ENCODE peak calls at places on chromosomes 11 and 22, in nine cellular contexts. One of them, this sample, is unnamed. For H3K4me1, the result is how much of the 10 kb centered on the place peaks cover.

GRCh38 chr22:46147471-46148267 is 2.7 kb upstream of the PPARA start:
- DNase-seq in astrocyte: no peak
- DNase-seq in H9: peak
- DNase-seq in spleen: no peak
- DNase-seq in Panc1: no peak
- DNase-seq in mesendoderm: no peak
- DNase-seq in trophoblast cell: no peak
- DNase-seq in CD8-positive, alpha-beta memory T cell: no peak
- DNase-seq in CD8-positive, alpha-beta T cell: no peak
- DNase-seq in this sample: no peak

GRCh38 chr22:27512283-27512761 is 289.2 kb downstream of the MN1 start:
- DNase-seq in astrocyte: peak
- DNase-seq in H9: no peak
- DNase-seq in spleen: no peak
- DNase-seq in Panc1: no peak
- DNase-seq in mesendoderm: no peak
- DNase-seq in trophoblast cell: peak
- DNase-seq in CD8-positive, alpha-beta memory T cell: no peak
- DNase-seq in CD8-positive, alpha-beta T cell: no peak
- DNase-seq in this sample: peak

GRCh38 chr11:100709233-100709999 is 22.3 kb downstream of the ARHGAP42 start:
- DNase-seq in astrocyte: peak
- DNase-seq in H9: no peak
- DNase-seq in spleen: no peak
- DNase-seq in Panc1: no peak
- DNase-seq in mesendoderm: no peak
- DNase-seq in trophoblast cell: no peak
- DNase-seq in CD8-positive, alpha-beta memory T cell: no peak
- DNase-seq in CD8-positive, alpha-beta T cell: no peak
- DNase-seq in this sample: no peak

GRCh38 chr11:19345848-19346681 is 105.3 kb upstream of the E2F8 start:
- DNase-seq in astrocyte: no peak
- DNase-seq in H9: no peak
- DNase-seq in spleen: peak
- DNase-seq in Panc1: no peak
- DNase-seq in mesendoderm: peak
- DNase-seq in trophoblast cell: no peak
- DNase-seq in CD8-positive, alpha-beta memory T cell: no peak
- DNase-seq in CD8-positive, alpha-beta T cell: no peak
- DNase-seq in this sample: no peak

GRCh38 chr11:117545706-117546105 is 218.1 kb downstream of the CEP164 start:
- DNase-seq in astrocyte: no peak
- DNase-seq in H9: no peak
- DNase-seq in spleen: no peak
- DNase-seq in Panc1: no peak
- DNase-seq in mesendoderm: no peak
- DNase-seq in trophoblast cell: no peak
- DNase-seq in CD8-positive, alpha-beta memory T cell: no peak
- DNase-seq in CD8-positive, alpha-beta T cell: no peak
- DNase-seq in this sample: no peak

GRCh38 chr11:94326947-94327346 is 22.6 kb downstream of the IZUMO1R start:
- DNase-seq in astrocyte: no peak
- DNase-seq in H9: no peak
- DNase-seq in spleen: no peak
- DNase-seq in Panc1: no peak
- DNase-seq in mesendoderm: no peak
- DNase-seq in trophoblast cell: no peak
- DNase-seq in CD8-positive, alpha-beta memory T cell: no peak
- DNase-seq in CD8-positive, alpha-beta T cell: no peak
- DNase-seq in this sample: no peak

GRCh38 chr11:59291228-59291627 is 67.5 kb upstream of the OR5AN1 start:
- DNase-seq in astrocyte: no peak
- DNase-seq in H9: no peak
- DNase-seq in spleen: no peak
- DNase-seq in Panc1: no peak
- DNase-seq in mesendoderm: no peak
- DNase-seq in trophoblast cell: no peak
- DNase-seq in CD8-positive, alpha-beta memory T cell: no peak
- DNase-seq in CD8-positive, alpha-beta T cell: no peak
- DNase-seq in this sample: no peak

GRCh38 chr11:63518548-63518947 is 12.7 kb downstream of the LGALS12 start:
- DNase-seq in astrocyte: peak
- DNase-seq in H9: no peak
- DNase-seq in spleen: no peak
- DNase-seq in Panc1: no peak
- DNase-seq in mesendoderm: no peak
- DNase-seq in trophoblast cell: no peak
- DNase-seq in CD8-positive, alpha-beta memory T cell: no peak
- DNase-seq in CD8-positive, alpha-beta T cell: no peak
- DNase-seq in this sample: no peak

GRCh38 chr11:111225871-111226270 is 19.7 kb upstream of the POU2AF2 start:
- DNase-seq in astrocyte: no peak
- DNase-seq in H9: no peak
- DNase-seq in spleen: no peak
- DNase-seq in Panc1: no peak
- DNase-seq in mesendoderm: no peak
- DNase-seq in trophoblast cell: no peak
- DNase-seq in CD8-positive, alpha-beta memory T cell: no peak
- DNase-seq in CD8-positive, alpha-beta T cell: no peak
- DNase-seq in this sample: no peak

GRCh38 chr22:37230673-37231405 is 13.2 kb downstream of the RAC2 start:
- DNase-seq in astrocyte: no peak
- DNase-seq in H9: no peak
- DNase-seq in spleen: peak
- DNase-seq in Panc1: no peak
- DNase-seq in mesendoderm: no peak
- DNase-seq in trophoblast cell: no peak
- DNase-seq in CD8-positive, alpha-beta memory T cell: peak
- DNase-seq in CD8-positive, alpha-beta T cell: no peak
- DNase-seq in this sample: no peak

GRCh38 chr22:35540600-35541253 is at the start of gene RASD2:
- DNase-seq in astrocyte: no peak
- DNase-seq in H9: peak
- DNase-seq in spleen: no peak
- DNase-seq in Panc1: no peak
- DNase-seq in mesendoderm: peak
- DNase-seq in trophoblast cell: no peak
- DNase-seq in CD8-positive, alpha-beta memory T cell: no peak
- DNase-seq in CD8-positive, alpha-beta T cell: no peak
- DNase-seq in this sample: no peak

GRCh38 chr11:33445761-33446161 is 188.6 kb downstream of the HIPK3 start:
- DNase-seq in astrocyte: peak
- DNase-seq in H9: no peak
- DNase-seq in spleen: no peak
- DNase-seq in Panc1: no peak
- DNase-seq in mesendoderm: no peak
- DNase-seq in trophoblast cell: peak
- DNase-seq in CD8-positive, alpha-beta memory T cell: no peak
- DNase-seq in CD8-positive, alpha-beta T cell: no peak
- DNase-seq in this sample: no peak

GRCh38 chr22:18954333-18954732 is 18.2 kb upstream of the PRODH start:
- DNase-seq in astrocyte: no peak
- DNase-seq in H9: peak
- DNase-seq in spleen: peak
- DNase-seq in Panc1: peak
- DNase-seq in mesendoderm: peak
- DNase-seq in trophoblast cell: peak
- DNase-seq in CD8-positive, alpha-beta memory T cell: peak
- DNase-seq in CD8-positive, alpha-beta T cell: peak
- DNase-seq in this sample: peak

GRCh38 chr11:40421187-40421586 is 1038.3 kb downstream of the LRRC4C start:
- DNase-seq in astrocyte: no peak
- DNase-seq in H9: no peak
- DNase-seq in spleen: no peak
- DNase-seq in Panc1: no peak
- DNase-seq in mesendoderm: no peak
- DNase-seq in trophoblast cell: no peak
- DNase-seq in CD8-positive, alpha-beta memory T cell: no peak
- DNase-seq in CD8-positive, alpha-beta T cell: no peak
- DNase-seq in this sample: no peak

GRCh38 chr11:68429661-68430060 is 30.9 kb upstream of the PPP6R3 start:
- DNase-seq in astrocyte: no peak
- DNase-seq in H9: no peak
- DNase-seq in spleen: no peak
- DNase-seq in Panc1: no peak
- DNase-seq in mesendoderm: no peak
- DNase-seq in trophoblast cell: no peak
- DNase-seq in CD8-positive, alpha-beta memory T cell: no peak
- DNase-seq in CD8-positive, alpha-beta T cell: no peak
- DNase-seq in this sample: no peak

GRCh38 chr11:27282141-27282590 is 80.8 kb downstream of the CCDC34 start:
- DNase-seq in astrocyte: peak
- DNase-seq in H9: no peak
- DNase-seq in spleen: no peak
- DNase-seq in Panc1: no peak
- DNase-seq in mesendoderm: no peak
- DNase-seq in trophoblast cell: no peak
- DNase-seq in CD8-positive, alpha-beta memory T cell: no peak
- DNase-seq in CD8-positive, alpha-beta T cell: no peak
- DNase-seq in this sample: no peak

GRCh38 chr22:49961601-49962011 is 1.0 kb downstream of the PIM3 start:
- DNase-seq in astrocyte: peak
- DNase-seq in H9: peak
- DNase-seq in spleen: no peak
- DNase-seq in Panc1: no peak
- DNase-seq in mesendoderm: no peak
- DNase-seq in trophoblast cell: no peak
- DNase-seq in CD8-positive, alpha-beta memory T cell: no peak
- DNase-seq in CD8-positive, alpha-beta T cell: no peak
- DNase-seq in this sample: peak

GRCh38 chr11:26649884-26650283 is 72.0 kb downstream of the SLC5A12 start:
- DNase-seq in astrocyte: peak
- DNase-seq in H9: peak
- DNase-seq in spleen: no peak
- DNase-seq in Panc1: peak
- DNase-seq in mesendoderm: peak
- DNase-seq in trophoblast cell: peak
- DNase-seq in CD8-positive, alpha-beta memory T cell: no peak
- DNase-seq in CD8-positive, alpha-beta T cell: no peak
- DNase-seq in this sample: no peak

GRCh38 chr11:3147257-3147619 is 17.9 kb downstream of the OSBPL5 start:
- DNase-seq in astrocyte: no peak
- DNase-seq in H9: no peak
- DNase-seq in spleen: no peak
- DNase-seq in Panc1: no peak
- DNase-seq in mesendoderm: no peak
- DNase-seq in trophoblast cell: no peak
- DNase-seq in CD8-positive, alpha-beta memory T cell: no peak
- DNase-seq in CD8-positive, alpha-beta T cell: no peak
- DNase-seq in this sample: no peak

GRCh38 chr22:44642096-44642644 is 59.8 kb upstream of the PRR5 start:
- DNase-seq in astrocyte: no peak
- DNase-seq in H9: no peak
- DNase-seq in spleen: no peak
- DNase-seq in Panc1: no peak
- DNase-seq in mesendoderm: no peak
- DNase-seq in trophoblast cell: no peak
- DNase-seq in CD8-positive, alpha-beta memory T cell: no peak
- DNase-seq in CD8-positive, alpha-beta T cell: no peak
- DNase-seq in this sample: no peak

GRCh38 chr11:9575531-9576240 is 2.2 kb downstream of the WEE1 start:
- DNase-seq in astrocyte: peak
- DNase-seq in H9: no peak
- DNase-seq in spleen: no peak
- DNase-seq in Panc1: no peak
- DNase-seq in mesendoderm: peak
- DNase-seq in trophoblast cell: no peak
- DNase-seq in CD8-positive, alpha-beta memory T cell: no peak
- DNase-seq in CD8-positive, alpha-beta T cell: no peak
- DNase-seq in this sample: no peak
- H3K4me1 ChIP-seq in astrocyte: under half
- H3K4me1 ChIP-seq in H9: under half
- H3K4me1 ChIP-seq in spleen: under half
- H3K4me1 ChIP-seq in Panc1: under half
- H3K4me1 ChIP-seq in mesendoderm: under half
- H3K4me1 ChIP-seq in trophoblast cell: under half
- H3K4me1 ChIP-seq in CD8-positive, alpha-beta memory T cell: under half
- H3K4me1 ChIP-seq in CD8-positive, alpha-beta T cell: under half
- H3K4me1 ChIP-seq in this sample: under half

DNA sequence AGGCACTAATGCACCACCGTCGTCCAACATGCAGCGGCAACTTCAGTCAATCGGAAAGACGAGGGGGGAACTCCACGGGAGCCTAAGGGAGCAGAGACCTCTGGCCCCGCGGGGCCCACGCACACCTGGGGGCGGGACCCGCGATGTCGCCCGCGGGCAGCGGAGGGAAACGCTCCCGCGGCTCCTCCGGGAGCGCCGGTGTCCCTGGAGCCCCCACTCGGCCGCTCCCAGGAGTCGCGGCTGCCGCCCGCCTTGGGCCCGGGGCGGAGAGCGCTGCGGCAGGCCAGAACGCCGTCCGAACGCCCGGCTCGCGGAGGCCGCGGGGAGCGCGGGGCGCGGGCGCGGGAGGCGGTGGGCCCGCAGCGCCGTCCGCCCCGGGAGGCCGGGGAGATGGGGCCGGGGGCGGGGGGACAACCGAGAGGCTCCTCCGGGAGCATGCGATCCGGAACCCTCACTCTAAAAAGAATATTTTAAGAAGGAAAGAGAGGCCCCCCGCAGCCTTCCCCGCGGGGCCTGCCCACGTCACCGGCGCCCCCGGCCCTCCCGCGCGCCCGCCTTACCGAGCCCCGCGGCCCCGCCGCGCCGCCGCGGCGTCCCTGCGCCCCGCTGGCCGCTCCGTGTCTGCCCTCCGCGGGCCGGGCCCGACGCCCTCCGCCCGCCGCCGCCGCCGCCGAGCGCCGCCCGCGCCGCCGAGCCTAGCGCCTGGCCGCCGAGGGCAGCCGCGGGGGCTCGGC is 86.6 kb upstream of the ARHGAP32 start:
- DNase-seq in astrocyte: no peak
- DNase-seq in H9: no peak
- DNase-seq in spleen: peak
- DNase-seq in Panc1: no peak
- DNase-seq in mesendoderm: no peak
- DNase-seq in trophoblast cell: peak
- DNase-seq in CD8-positive, alpha-beta memory T cell: peak
- DNase-seq in CD8-positive, alpha-beta T cell: no peak
- DNase-seq in this sample: no peak
- H3K4me1 ChIP-seq in astrocyte: under half
- H3K4me1 ChIP-seq in H9: under half
- H3K4me1 ChIP-seq in spleen: under half
- H3K4me1 ChIP-seq in Panc1: half or more
- H3K4me1 ChIP-seq in mesendoderm: under half
- H3K4me1 ChIP-seq in trophoblast cell: under half
- H3K4me1 ChIP-seq in CD8-positive, alpha-beta memory T cell: under half
- H3K4me1 ChIP-seq in CD8-positive, alpha-beta T cell: under half
- H3K4me1 ChIP-seq in this sample: under half

GRCh38 chr11:46337626-46338345 is 9.5 kb upstream of the DGKZ start:
- DNase-seq in astrocyte: no peak
- DNase-seq in H9: no peak
- DNase-seq in spleen: no peak
- DNase-seq in Panc1: no peak
- DNase-seq in mesendoderm: no peak
- DNase-seq in trophoblast cell: no peak
- DNase-seq in CD8-positive, alpha-beta memory T cell: no peak
- DNase-seq in CD8-positive, alpha-beta T cell: no peak
- DNase-seq in this sample: no peak
- H3K4me1 ChIP-seq in astrocyte: under half
- H3K4me1 ChIP-seq in H9: under half
- H3K4me1 ChIP-seq in spleen: under half
- H3K4me1 ChIP-seq in Panc1: under half
- H3K4me1 ChIP-seq in mesendoderm: under half
- H3K4me1 ChIP-seq in trophoblast cell: under half
- H3K4me1 ChIP-seq in CD8-positive, alpha-beta memory T cell: half or more
- H3K4me1 ChIP-seq in CD8-positive, alpha-beta T cell: under half
- H3K4me1 ChIP-seq in this sample: under half

GRCh38 chr11:124759268-124760204 is 2.6 kb downstream of the ESAM start:
- DNase-seq in astrocyte: no peak
- DNase-seq in H9: peak
- DNase-seq in spleen: peak
- DNase-seq in Panc1: no peak
- DNase-seq in mesendoderm: peak
- DNase-seq in trophoblast cell: no peak
- DNase-seq in CD8-positive, alpha-beta memory T cell: no peak
- DNase-seq in CD8-positive, alpha-beta T cell: no peak
- DNase-seq in this sample: no peak
- H3K4me1 ChIP-seq in astrocyte: under half
- H3K4me1 ChIP-seq in H9: under half
- H3K4me1 ChIP-seq in spleen: under half
- H3K4me1 ChIP-seq in Panc1: under half
- H3K4me1 ChIP-seq in mesendoderm: under half
- H3K4me1 ChIP-seq in trophoblast cell: under half
- H3K4me1 ChIP-seq in CD8-positive, alpha-beta memory T cell: under half
- H3K4me1 ChIP-seq in CD8-positive, alpha-beta T cell: under half
- H3K4me1 ChIP-seq in this sample: under half